ENCODE peak calls at places on chromosomes 7 and 10, in six cellular contexts. One of them, this sample, is unnamed. For H3K4me1, the result is how much of the 10 kb centered on the place peaks cover.

GRCh38 chr7:24783731-24784130 is 26.5 kb upstream of the GSDME start:
- DNase-seq in fibroblast of lung: no peak
- DNase-seq in aorta: no peak
- DNase-seq in uterus: no peak
- DNase-seq in iPS DF 6.9: no peak
- DNase-seq in CD4-positive, alpha-beta memory T cell: no peak
- DNase-seq in this sample: no peak

GRCh38 chr10:3961082-3961481 is 176.1 kb upstream of the KLF6 start:
- DNase-seq in iPS DF 6.9: no peak
- DNase-seq in fibroblast of lung: no peak
- DNase-seq in CD4-positive, alpha-beta memory T cell: peak
- DNase-seq in uterus: no peak
- DNase-seq in aorta: no peak
- DNase-seq in this sample: no peak

GRCh38 chr10:20625868-20626267 is 271.2 kb downstream of the NEBL start:
- DNase-seq in fibroblast of lung: no peak
- DNase-seq in uterus: no peak
- DNase-seq in iPS DF 6.9: no peak
- DNase-seq in CD4-positive, alpha-beta memory T cell: no peak
- DNase-seq in aorta: no peak
- DNase-seq in this sample: no peak

GRCh38 chr10:130246113-130246512 is 109.9 kb downstream of the GLRX3 start:
- DNase-seq in iPS DF 6.9: no peak
- DNase-seq in CD4-positive, alpha-beta memory T cell: no peak
- DNase-seq in fibroblast of lung: no peak
- DNase-seq in uterus: no peak
- DNase-seq in aorta: no peak
- DNase-seq in this sample: no peak

GRCh38 chr7:129617607-129618006 is 6.1 kb downstream of the NRF1 start:
- DNase-seq in uterus: no peak
- DNase-seq in fibroblast of lung: no peak
- DNase-seq in iPS DF 6.9: no peak
- DNase-seq in aorta: no peak
- DNase-seq in CD4-positive, alpha-beta memory T cell: no peak
- DNase-seq in this sample: no peak

GRCh38 chr7:115153770-115154468 is 232.0 kb downstream of the MDFIC start:
- DNase-seq in CD4-positive, alpha-beta memory T cell: no peak
- DNase-seq in uterus: no peak
- DNase-seq in iPS DF 6.9: no peak
- DNase-seq in fibroblast of lung: peak
- DNase-seq in aorta: no peak
- DNase-seq in this sample: no peak

GRCh38 chr10:14507721-14508120 is 177.0 kb upstream of the FRMD4A start:
- DNase-seq in aorta: no peak
- DNase-seq in uterus: no peak
- DNase-seq in CD4-positive, alpha-beta memory T cell: peak
- DNase-seq in iPS DF 6.9: no peak
- DNase-seq in fibroblast of lung: no peak
- DNase-seq in this sample: no peak

GRCh38 chr10:61091531-61091930 is 147.5 kb upstream of the RHOBTB1 start:
- DNase-seq in CD4-positive, alpha-beta memory T cell: no peak
- DNase-seq in fibroblast of lung: no peak
- DNase-seq in aorta: no peak
- DNase-seq in uterus: no peak
- DNase-seq in iPS DF 6.9: no peak
- DNase-seq in this sample: no peak

GRCh38 chr10:133307776-133308430 is 769 bp downstream of the TUBGCP2 start:
- DNase-seq in aorta: peak
- DNase-seq in CD4-positive, alpha-beta memory T cell: peak
- DNase-seq in uterus: peak
- DNase-seq in fibroblast of lung: peak
- DNase-seq in iPS DF 6.9: no peak
- DNase-seq in this sample: peak

GRCh38 chr7:140269004-140269638 is 92.3 kb upstream of the KDM7A start:
- DNase-seq in aorta: no peak
- DNase-seq in iPS DF 6.9: no peak
- DNase-seq in CD4-positive, alpha-beta memory T cell: no peak
- DNase-seq in fibroblast of lung: no peak
- DNase-seq in uterus: no peak
- DNase-seq in this sample: no peak

GRCh38 chr7:29318853-29319718 is 124.5 kb downstream of the CHN2 start:
- DNase-seq in fibroblast of lung: no peak
- DNase-seq in iPS DF 6.9: no peak
- DNase-seq in aorta: no peak
- DNase-seq in uterus: no peak
- DNase-seq in CD4-positive, alpha-beta memory T cell: no peak
- DNase-seq in this sample: no peak

GRCh38 chr7:159067870-159068787 is 76.5 kb downstream of the VIPR2 start:
- DNase-seq in aorta: peak
- DNase-seq in fibroblast of lung: no peak
- DNase-seq in CD4-positive, alpha-beta memory T cell: no peak
- DNase-seq in iPS DF 6.9: no peak
- DNase-seq in uterus: peak
- DNase-seq in this sample: peak

GRCh38 chr10:13105184-13105583 is 5.2 kb downstream of the OPTN start:
- DNase-seq in iPS DF 6.9: no peak
- DNase-seq in uterus: no peak
- DNase-seq in aorta: no peak
- DNase-seq in fibroblast of lung: peak
- DNase-seq in CD4-positive, alpha-beta memory T cell: no peak
- DNase-seq in this sample: no peak

GRCh38 chr10:119759832-119760231 is 34.0 kb downstream of the INPP5F start:
- DNase-seq in fibroblast of lung: no peak
- DNase-seq in aorta: no peak
- DNase-seq in CD4-positive, alpha-beta memory T cell: no peak
- DNase-seq in iPS DF 6.9: no peak
- DNase-seq in uterus: no peak
- DNase-seq in this sample: no peak

GRCh38 chr10:102468683-102469082 is 17.3 kb upstream of the C10orf95 start:
- DNase-seq in CD4-positive, alpha-beta memory T cell: no peak
- DNase-seq in uterus: no peak
- DNase-seq in fibroblast of lung: no peak
- DNase-seq in iPS DF 6.9: no peak
- DNase-seq in aorta: no peak
- DNase-seq in this sample: no peak

GRCh38 chr10:78579586-78579985 is 489.2 kb upstream of the ZMIZ1 start:
- DNase-seq in fibroblast of lung: no peak
- DNase-seq in aorta: no peak
- DNase-seq in CD4-positive, alpha-beta memory T cell: no peak
- DNase-seq in uterus: peak
- DNase-seq in iPS DF 6.9: no peak
- DNase-seq in this sample: no peak

GRCh38 chr7:158328376-158329013 is 259.1 kb downstream of the PTPRN2 start:
- DNase-seq in CD4-positive, alpha-beta memory T cell: no peak
- DNase-seq in uterus: no peak
- DNase-seq in fibroblast of lung: no peak
- DNase-seq in iPS DF 6.9: no peak
- DNase-seq in aorta: no peak
- DNase-seq in this sample: no peak

GRCh38 chr10:22823109-22823508 is 104.7 kb upstream of the ARMC3 start:
- DNase-seq in iPS DF 6.9: no peak
- DNase-seq in CD4-positive, alpha-beta memory T cell: no peak
- DNase-seq in fibroblast of lung: peak
- DNase-seq in uterus: no peak
- DNase-seq in aorta: no peak
- DNase-seq in this sample: no peak

GRCh38 chr7:152675761-152676636 is at the start of gene XRCC2:
- DNase-seq in CD4-positive, alpha-beta memory T cell: peak
- DNase-seq in iPS DF 6.9: peak
- DNase-seq in uterus: peak
- DNase-seq in fibroblast of lung: peak
- DNase-seq in aorta: peak
- DNase-seq in this sample: peak

GRCh38 chr7:16989883-16990413 is 108.2 kb upstream of the AGR3 start:
- DNase-seq in uterus: no peak
- DNase-seq in iPS DF 6.9: no peak
- DNase-seq in fibroblast of lung: peak
- DNase-seq in CD4-positive, alpha-beta memory T cell: no peak
- DNase-seq in aorta: no peak
- DNase-seq in this sample: peak

GRCh38 chr7:95190515-95190914 is 133.8 kb downstream of the PON1 start:
- DNase-seq in fibroblast of lung: no peak
- DNase-seq in uterus: no peak
- DNase-seq in iPS DF 6.9: no peak
- DNase-seq in CD4-positive, alpha-beta memory T cell: no peak
- DNase-seq in aorta: no peak
- DNase-seq in this sample: no peak

GRCh38 chr7:771241-772004 is 44.3 kb upstream of the PRKAR1B start:
- DNase-seq in CD4-positive, alpha-beta memory T cell: no peak
- DNase-seq in aorta: peak
- DNase-seq in fibroblast of lung: peak
- DNase-seq in iPS DF 6.9: no peak
- DNase-seq in uterus: peak
- DNase-seq in this sample: peak

GRCh38 chr7:115910541-115911164 is 119.9 kb downstream of the TFEC start:
- DNase-seq in fibroblast of lung: peak
- DNase-seq in CD4-positive, alpha-beta memory T cell: peak
- DNase-seq in uterus: no peak
- DNase-seq in iPS DF 6.9: peak
- DNase-seq in aorta: no peak
- DNase-seq in this sample: no peak

DNA sequence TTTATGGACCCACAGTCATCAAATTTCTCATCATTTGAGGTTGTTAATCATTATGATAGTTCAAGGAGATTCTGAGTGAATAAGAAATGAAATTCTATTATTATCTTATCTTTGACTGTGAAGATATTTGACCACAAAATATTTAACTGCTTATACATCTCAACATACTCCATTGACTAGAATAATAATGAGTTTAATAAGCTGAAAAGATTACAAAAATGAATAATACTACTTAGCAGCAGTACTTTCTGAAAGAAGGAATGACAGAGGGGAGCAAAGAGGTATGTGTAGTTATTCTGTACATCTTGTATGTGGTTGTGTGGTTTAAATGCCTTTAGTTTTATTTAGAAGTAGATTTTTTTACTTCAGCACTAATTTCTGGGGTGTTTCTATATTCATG is 214.2 kb downstream of the PRKG1 start:
- DNase-seq in fibroblast of lung: no peak
- DNase-seq in CD4-positive, alpha-beta memory T cell: no peak
- DNase-seq in uterus: no peak
- DNase-seq in aorta: no peak
- DNase-seq in iPS DF 6.9: no peak
- DNase-seq in this sample: no peak
- H3K4me1 ChIP-seq in fibroblast of lung: under half
- H3K4me1 ChIP-seq in CD4-positive, alpha-beta memory T cell: under half
- H3K4me1 ChIP-seq in uterus: under half
- H3K4me1 ChIP-seq in aorta: under half
- H3K4me1 ChIP-seq in iPS DF 6.9: under half
- H3K4me1 ChIP-seq in this sample: under half

GRCh38 chr7:137975768-137976167 is 26.1 kb downstream of the CREB3L2 start:
- DNase-seq in CD4-positive, alpha-beta memory T cell: no peak
- DNase-seq in uterus: peak
- DNase-seq in aorta: no peak
- DNase-seq in iPS DF 6.9: no peak
- DNase-seq in fibroblast of lung: peak
- DNase-seq in this sample: no peak

GRCh38 chr7:137976700-137977099 is 25.2 kb downstream of the CREB3L2 start:
- DNase-seq in fibroblast of lung: no peak
- DNase-seq in uterus: no peak
- DNase-seq in CD4-positive, alpha-beta memory T cell: no peak
- DNase-seq in iPS DF 6.9: no peak
- DNase-seq in aorta: no peak
- DNase-seq in this sample: peak

GRCh38 chr7:137978464-137979237 is 23.2 kb downstream of the CREB3L2 start:
- DNase-seq in fibroblast of lung: peak
- DNase-seq in aorta: peak
- DNase-seq in CD4-positive, alpha-beta memory T cell: no peak
- DNase-seq in uterus: peak
- DNase-seq in iPS DF 6.9: no peak
- DNase-seq in this sample: peak

GRCh38 chr7:137975223-137975622 is 26.7 kb downstream of the CREB3L2 start:
- DNase-seq in fibroblast of lung: peak
- DNase-seq in aorta: no peak
- DNase-seq in iPS DF 6.9: no peak
- DNase-seq in uterus: peak
- DNase-seq in CD4-positive, alpha-beta memory T cell: no peak
- DNase-seq in this sample: peak

DNA sequence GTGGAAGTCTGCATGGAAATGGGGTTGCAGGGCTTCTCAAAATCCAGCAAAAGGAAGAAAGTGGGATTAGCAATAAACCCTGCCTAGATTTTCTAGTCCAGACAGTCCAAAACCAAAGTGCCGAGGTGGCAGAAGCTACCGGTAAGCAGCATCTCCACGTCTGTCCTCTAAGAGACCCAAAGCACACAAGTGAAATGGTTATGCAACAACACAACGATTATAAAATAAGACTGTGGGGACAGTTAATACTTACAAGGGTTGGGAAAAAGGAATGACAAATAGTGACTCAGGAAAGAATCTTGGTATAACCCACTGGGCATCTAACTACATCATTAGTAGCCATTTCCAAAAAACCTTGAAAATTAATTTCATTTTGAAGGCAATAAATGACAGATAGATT is 24.7 kb downstream of the CREB3L2 start:
- DNase-seq in aorta: no peak
- DNase-seq in CD4-positive, alpha-beta memory T cell: no peak
- DNase-seq in fibroblast of lung: no peak
- DNase-seq in iPS DF 6.9: no peak
- DNase-seq in uterus: no peak
- DNase-seq in this sample: peak
- H3K27ac ChIP-seq in aorta: no peak
- H3K27ac ChIP-seq in CD4-positive, alpha-beta memory T cell: no peak
- H3K27ac ChIP-seq in fibroblast of lung: peak
- H3K27ac ChIP-seq in iPS DF 6.9: no peak
- H3K27ac ChIP-seq in uterus: peak
- H3K27ac ChIP-seq in this sample: peak

GRCh38 chr10:29637537-29637936 is 2.8 kb upstream of the SVIL start:
- DNase-seq in fibroblast of lung: no peak
- DNase-seq in iPS DF 6.9: no peak
- DNase-seq in aorta: no peak
- DNase-seq in uterus: no peak
- DNase-seq in CD4-positive, alpha-beta memory T cell: no peak
- DNase-seq in this sample: no peak
- H3K4me1 ChIP-seq in fibroblast of lung: under half
- H3K4me1 ChIP-seq in iPS DF 6.9: under half
- H3K4me1 ChIP-seq in aorta: under half
- H3K4me1 ChIP-seq in uterus: under half
- H3K4me1 ChIP-seq in CD4-positive, alpha-beta memory T cell: under half
- H3K4me1 ChIP-seq in this sample: under half

DNA sequence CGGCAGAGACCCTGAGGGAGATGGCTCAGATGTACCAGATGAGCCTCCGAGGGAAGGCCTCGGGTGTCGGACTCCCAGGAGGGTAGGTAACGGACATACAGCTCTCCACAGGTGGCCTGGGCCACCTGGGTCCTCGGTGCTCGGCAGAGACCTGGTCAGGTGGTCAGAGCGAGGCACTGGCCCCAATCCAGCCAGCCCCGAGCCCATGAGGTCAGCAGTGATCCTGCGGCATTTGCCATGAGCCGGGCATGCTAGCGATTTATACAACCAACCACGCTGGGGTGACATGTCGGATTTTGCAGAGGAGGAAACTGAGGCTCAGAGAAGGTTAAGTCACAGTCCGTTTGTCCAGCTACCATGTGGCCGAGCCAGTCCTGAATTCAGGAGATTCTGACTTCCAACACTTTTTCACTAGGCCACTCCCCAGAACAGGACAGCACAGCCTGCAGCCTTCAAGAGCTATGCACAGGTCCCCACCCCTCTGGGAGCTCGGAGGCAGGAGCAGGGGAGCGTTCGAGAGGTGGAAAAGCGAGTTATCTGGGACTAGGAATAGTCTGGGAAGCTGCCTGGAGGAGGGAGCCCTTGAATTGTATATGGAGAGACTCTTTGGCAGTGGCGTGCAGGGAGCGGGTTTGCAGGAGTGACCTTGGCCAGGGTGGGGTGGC is 13.5 kb downstream of the LDB3 start:
- DNase-seq in fibroblast of lung: no peak
- DNase-seq in aorta: no peak
- DNase-seq in CD4-positive, alpha-beta memory T cell: no peak
- DNase-seq in iPS DF 6.9: no peak
- DNase-seq in uterus: no peak
- DNase-seq in this sample: no peak
- H3K27ac ChIP-seq in fibroblast of lung: no peak
- H3K27ac ChIP-seq in aorta: peak
- H3K27ac ChIP-seq in CD4-positive, alpha-beta memory T cell: no peak
- H3K27ac ChIP-seq in iPS DF 6.9: no peak
- H3K27ac ChIP-seq in uterus: no peak
- H3K27ac ChIP-seq in this sample: peak